ENCODE peak calls at places on chromosome 17, in five cellular contexts. T, K, E, L and B are unnamed samples.

GRCh38 chr17:17851101-17851500 is 14.3 kb upstream of the SREBF1 start:
- DNase-seq in T (no peak), K (no peak), E (no peak), L (no peak), B (no peak)

GRCh38 chr17:16527298-16527697 is 35.3 kb upstream of the LRRC75A start:
- DNase-seq in T (no peak), K (no peak), E (no peak), L (no peak), B (no peak)

GRCh38 chr17:61323015-61323379 is 76.6 kb upstream of the TBX2 start:
- DNase-seq in T (no peak), K (no peak), E (no peak), L (no peak), B (no peak)

GRCh38 chr17:63827801-63828221 is 348 bp upstream of the FTSJ3 start:
- DNase-seq in T (no peak), K (no peak), E (no peak), L (no peak), B (no peak)

GRCh38 chr17:43873815-43874214 is 26.8 kb downstream of the CD300LG start:
- DNase-seq in T (no peak), K (no peak), E (no peak), L (no peak), B (no peak)

GRCh38 chr17:61307905-61308886 is 91.4 kb upstream of the TBX2 start:
- DNase-seq in T (no peak), K (peak), E (no peak), L (no peak), B (no peak)

GRCh38 chr17:2707721-2708584 is 3.6 kb downstream of the CLUH start:
- DNase-seq in T (no peak), K (peak), E (no peak), L (peak), B (peak)

GRCh38 chr17:5560361-5560988 is 23.8 kb downstream of the NLRP1 start:
- DNase-seq in T (no peak), K (no peak), E (no peak), L (no peak), B (no peak)

GRCh38 chr17:18920911-18921441 is 31.0 kb upstream of the SLC5A10 start:
- DNase-seq in T (peak), K (no peak), E (no peak), L (peak), B (no peak)

GRCh38 chr17:66904760-66905637 is 59.5 kb upstream of the CACNG4 start:
- DNase-seq in T (no peak), K (peak), E (no peak), L (peak), B (no peak)

GRCh38 chr17:42407289-42407836 is 15.7 kb downstream of the CAVIN1 start:
- DNase-seq in T (no peak), K (peak), E (peak), L (peak), B (peak)

GRCh38 chr17:27906238-27906603 is 13.1 kb upstream of the LYRM9 start:
- DNase-seq in T (no peak), K (no peak), E (no peak), L (no peak), B (no peak)

GRCh38 chr17:37479025-37479424 is 10.7 kb upstream of the DUSP14 start:
- DNase-seq in T (no peak), K (no peak), E (no peak), L (no peak), B (no peak)

GRCh38 chr17:80491478-80492342 is 15.3 kb upstream of the NPTX1 start:
- DNase-seq in T (no peak), K (no peak), E (no peak), L (peak), B (peak)

GRCh38 chr17:79749156-79749815 is 18.5 kb downstream of the ENPP7 start:
- DNase-seq in T (no peak), K (no peak), E (no peak), L (no peak), B (no peak)

GRCh38 chr17:44221072-44221861 is 1.8 kb upstream of the UBTF start:
- DNase-seq in T (no peak), K (peak), E (peak), L (peak), B (peak)

GRCh38 chr17:41464682-41465081 is 2.5 kb downstream of the KRT32 start:
- DNase-seq in T (no peak), K (peak), E (no peak), L (no peak), B (no peak)

GRCh38 chr17:37519241-37519985 is 29.7 kb downstream of the DUSP14 start:
- DNase-seq in T (no peak), K (no peak), E (no peak), L (no peak), B (no peak)

GRCh38 chr17:1713878-1714487 is 3.8 kb upstream of the TLCD2 start:
- DNase-seq in T (no peak), K (peak), E (no peak), L (peak), B (peak)

GRCh38 chr17:35239823-35240222 is 3.0 kb upstream of the SLFN5 start:
- DNase-seq in T (no peak), K (no peak), E (no peak), L (no peak), B (no peak)
- TF ChIP-seq ESRRA in T (no peak), K (no peak), E (no peak), L (no peak), B (no peak)

GRCh38 chr17:82300707-82301270 is 16.6 kb downstream of the CD7 start:
- DNase-seq in T (no peak), K (peak), E (peak), L (no peak), B (peak)
- TF ChIP-seq ESRRA in T (no peak), K (no peak), E (no peak), L (no peak), B (no peak)

GRCh38 chr17:77566566-77566965 is 391.9 kb upstream of the TNRC6C start:
- DNase-seq in T (no peak), K (no peak), E (no peak), L (no peak), B (no peak)

GRCh38 chr17:77566151-77566550 is 392.4 kb upstream of the TNRC6C start:
- DNase-seq in T (no peak), K (no peak), E (no peak), L (no peak), B (no peak)

GRCh38 chr17:77564278-77564920 is 394.1 kb upstream of the TNRC6C start:
- DNase-seq in T (no peak), K (no peak), E (no peak), L (no peak), B (no peak)

GRCh38 chr17:77563439-77564102 is 394.9 kb upstream of the TNRC6C start:
- DNase-seq in T (no peak), K (no peak), E (no peak), L (no peak), B (no peak)

DNA sequence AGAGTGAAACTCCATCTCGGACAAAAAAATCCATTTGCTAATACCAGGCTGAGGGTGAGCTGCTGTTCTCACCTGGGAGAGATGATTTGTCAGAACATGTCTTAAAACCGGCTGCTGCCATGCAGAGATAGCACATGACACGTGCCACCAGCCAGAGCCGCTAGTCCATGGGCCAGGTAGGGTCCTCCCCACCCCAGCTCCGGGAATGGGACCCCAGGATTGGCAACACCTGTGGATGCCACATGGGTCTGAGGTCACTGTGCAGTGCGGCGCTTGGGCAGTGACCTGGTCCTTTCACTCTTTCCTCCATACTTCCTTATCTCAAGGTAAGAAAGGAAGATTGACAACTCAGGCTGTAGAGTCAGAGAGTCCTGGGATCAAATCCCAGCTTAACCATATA is 393.3 kb upstream of the TNRC6C start:
- DNase-seq in T (no peak), K (no peak), E (no peak), L (no peak), B (no peak)
- TF ChIP-seq ESRRA in T (no peak), K (no peak), E (no peak), L (no peak), B (no peak)

GRCh38 chr17:68868708-68869107 is 86.5 kb downstream of the ABCA8 start:
- DNase-seq in T (no peak), K (no peak), E (no peak), L (no peak), B (no peak)
- TF ChIP-seq ESRRA in T (no peak), K (no peak), E (no peak), L (no peak), B (no peak)

DNA sequence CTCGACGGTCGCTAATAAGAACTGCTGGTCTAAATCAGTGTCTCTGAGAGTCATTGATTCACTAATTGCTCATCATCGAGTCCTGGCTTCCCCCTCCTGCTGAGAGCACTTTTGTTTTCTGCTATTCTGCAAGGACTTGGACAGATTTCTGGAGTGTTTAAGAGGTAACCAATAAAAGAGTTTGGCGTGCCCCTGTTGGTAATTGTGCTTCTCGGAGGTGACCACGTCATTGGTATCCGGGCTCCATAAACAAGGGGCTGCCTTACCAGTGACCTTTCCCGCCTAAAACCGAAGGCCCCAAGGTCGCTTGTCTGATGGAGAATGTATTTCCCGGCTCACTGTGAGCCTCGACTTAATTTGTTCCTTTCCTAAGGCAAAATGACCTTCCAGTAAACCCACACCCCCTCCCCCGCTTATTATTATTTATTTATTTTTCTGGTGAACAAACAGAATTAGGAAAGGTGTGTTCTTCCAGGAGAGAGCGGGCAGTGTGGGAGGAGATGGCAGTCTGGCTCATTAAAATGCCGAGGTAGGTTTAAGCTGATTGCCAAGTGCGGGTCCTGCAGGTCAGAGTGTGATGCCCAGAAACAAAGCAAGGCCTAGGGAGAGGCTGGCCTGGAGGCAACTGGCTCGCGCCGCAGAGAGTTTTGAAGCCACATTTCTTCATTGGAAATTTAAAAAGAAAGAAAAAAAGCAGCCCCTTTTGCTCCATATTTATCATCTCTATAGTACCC is 30.2 kb downstream of the MSI2 start:
- DNase-seq in T (no peak), K (no peak), E (no peak), L (no peak), B (no peak)
- TF ChIP-seq ESRRA in T (no peak), K (no peak), E (no peak), L (no peak), B (peak)

GRCh38 chr17:77867308-77867781 is 91.2 kb upstream of the TNRC6C start:
- DNase-seq in T (no peak), K (no peak), E (no peak), L (no peak), B (no peak)
- TF ChIP-seq ESRRA in T (no peak), K (no peak), E (no peak), L (no peak), B (no peak)